ENCODE peak calls at places on chromosomes 13 and 19, in four cellular contexts. One of them, this sample, is unnamed.
A peak's percentile ranks its signal among the peaks of the same experiment; 100 is the strongest.

GRCh38 chr19:14147797-14148605 is 11.6 kb upstream of the ASF1B start:
- DNase-seq in NCI-H1105 treated with DMSO at 0.1 percent for 48 hours: peak; percentile 57
- DNase-seq in activated effector memory CD4-positive, alpha-beta T cell treated with anti-CD3 and anti-CD28 coated beads, Interleukin-2, amount 50 U/mL, for 16 hours: peak; percentile 82
- DNase-seq in HS-5: no peak
- DNase-seq in this sample: peak; percentile 50

GRCh38 chr19:10985502-10985901 is 24.7 kb downstream of the SMARCA4 start:
- DNase-seq in NCI-H1105 treated with DMSO at 0.1 percent for 48 hours: no peak
- DNase-seq in activated effector memory CD4-positive, alpha-beta T cell treated with anti-CD3 and anti-CD28 coated beads, Interleukin-2, amount 50 U/mL, for 16 hours: no peak
- DNase-seq in HS-5: no peak
- DNase-seq in this sample: no peak

GRCh38 chr13:27622102-27622820 is 569 bp downstream of the POLR1D start:
- DNase-seq in NCI-H1105 treated with DMSO at 0.1 percent for 48 hours: no peak
- DNase-seq in activated effector memory CD4-positive, alpha-beta T cell treated with anti-CD3 and anti-CD28 coated beads, Interleukin-2, amount 50 U/mL, for 16 hours: no peak
- DNase-seq in HS-5: no peak
- DNase-seq in this sample: no peak

GRCh38 chr19:47471733-47472457 is at the start of gene SLC8A2:
- DNase-seq in NCI-H1105 treated with DMSO at 0.1 percent for 48 hours: peak; percentile 73
- DNase-seq in activated effector memory CD4-positive, alpha-beta T cell treated with anti-CD3 and anti-CD28 coated beads, Interleukin-2, amount 50 U/mL, for 16 hours: peak; percentile 83
- DNase-seq in HS-5: no peak
- DNase-seq in this sample: peak; percentile 78

GRCh38 chr19:42175952-42176648 is 41.4 kb downstream of the DEDD2 start:
- DNase-seq in NCI-H1105 treated with DMSO at 0.1 percent for 48 hours: peak; percentile 53
- DNase-seq in activated effector memory CD4-positive, alpha-beta T cell treated with anti-CD3 and anti-CD28 coated beads, Interleukin-2, amount 50 U/mL, for 16 hours: no peak
- DNase-seq in HS-5: no peak
- DNase-seq in this sample: no peak

GRCh38 chr19:5188548-5189317 is 151.9 kb downstream of the PTPRS start:
- DNase-seq in NCI-H1105 treated with DMSO at 0.1 percent for 48 hours: no peak
- DNase-seq in activated effector memory CD4-positive, alpha-beta T cell treated with anti-CD3 and anti-CD28 coated beads, Interleukin-2, amount 50 U/mL, for 16 hours: no peak
- DNase-seq in HS-5: no peak
- DNase-seq in this sample: no peak

GRCh38 chr19:55656552-55656951 is 1.7 kb downstream of the U2AF2 start:
- DNase-seq in NCI-H1105 treated with DMSO at 0.1 percent for 48 hours: no peak
- DNase-seq in activated effector memory CD4-positive, alpha-beta T cell treated with anti-CD3 and anti-CD28 coated beads, Interleukin-2, amount 50 U/mL, for 16 hours: no peak
- DNase-seq in HS-5: no peak
- DNase-seq in this sample: no peak

GRCh38 chr19:38729653-38730469 is 14.4 kb downstream of the CAPN12 start:
- DNase-seq in NCI-H1105 treated with DMSO at 0.1 percent for 48 hours: peak; percentile 29
- DNase-seq in activated effector memory CD4-positive, alpha-beta T cell treated with anti-CD3 and anti-CD28 coated beads, Interleukin-2, amount 50 U/mL, for 16 hours: peak; percentile 92
- DNase-seq in HS-5: no peak
- DNase-seq in this sample: peak; percentile 20

GRCh38 chr13:81551036-81551435 is 1210.1 kb upstream of the SPRY2 start:
- DNase-seq in NCI-H1105 treated with DMSO at 0.1 percent for 48 hours: no peak
- DNase-seq in activated effector memory CD4-positive, alpha-beta T cell treated with anti-CD3 and anti-CD28 coated beads, Interleukin-2, amount 50 U/mL, for 16 hours: no peak
- DNase-seq in HS-5: no peak
- DNase-seq in this sample: no peak

GRCh38 chr19:35760711-35761349 is 2.9 kb downstream of the PROSER3 start:
- DNase-seq in NCI-H1105 treated with DMSO at 0.1 percent for 48 hours: no peak
- DNase-seq in activated effector memory CD4-positive, alpha-beta T cell treated with anti-CD3 and anti-CD28 coated beads, Interleukin-2, amount 50 U/mL, for 16 hours: no peak
- DNase-seq in HS-5: no peak
- DNase-seq in this sample: no peak

GRCh38 chr19:18879579-18880373 is 16.2 kb downstream of the CERS1 start:
- DNase-seq in NCI-H1105 treated with DMSO at 0.1 percent for 48 hours: no peak
- DNase-seq in activated effector memory CD4-positive, alpha-beta T cell treated with anti-CD3 and anti-CD28 coated beads, Interleukin-2, amount 50 U/mL, for 16 hours: no peak
- DNase-seq in HS-5: no peak
- DNase-seq in this sample: no peak

GRCh38 chr13:26376430-26376829 is 122.5 kb downstream of the CDK8 start:
- DNase-seq in NCI-H1105 treated with DMSO at 0.1 percent for 48 hours: no peak
- DNase-seq in activated effector memory CD4-positive, alpha-beta T cell treated with anti-CD3 and anti-CD28 coated beads, Interleukin-2, amount 50 U/mL, for 16 hours: no peak
- DNase-seq in HS-5: no peak
- DNase-seq in this sample: no peak

GRCh38 chr13:50713849-50714248 is 129.6 kb downstream of the DLEU7 start:
- DNase-seq in NCI-H1105 treated with DMSO at 0.1 percent for 48 hours: no peak
- DNase-seq in activated effector memory CD4-positive, alpha-beta T cell treated with anti-CD3 and anti-CD28 coated beads, Interleukin-2, amount 50 U/mL, for 16 hours: no peak
- DNase-seq in HS-5: peak; percentile 32
- DNase-seq in this sample: no peak

GRCh38 chr13:113400621-113401451 is 36.9 kb upstream of the GRTP1 start:
- DNase-seq in NCI-H1105 treated with DMSO at 0.1 percent for 48 hours: no peak
- DNase-seq in activated effector memory CD4-positive, alpha-beta T cell treated with anti-CD3 and anti-CD28 coated beads, Interleukin-2, amount 50 U/mL, for 16 hours: peak; percentile 45
- DNase-seq in HS-5: no peak
- DNase-seq in this sample: no peak

GRCh38 chr19:49362926-49363264 is 679 bp upstream of the TEAD2 start:
- DNase-seq in NCI-H1105 treated with DMSO at 0.1 percent for 48 hours: no peak
- DNase-seq in activated effector memory CD4-positive, alpha-beta T cell treated with anti-CD3 and anti-CD28 coated beads, Interleukin-2, amount 50 U/mL, for 16 hours: no peak
- DNase-seq in HS-5: no peak
- DNase-seq in this sample: no peak

GRCh38 chr19:12759686-12760085 is 8.1 kb downstream of the BEST2 start:
- DNase-seq in NCI-H1105 treated with DMSO at 0.1 percent for 48 hours: no peak
- DNase-seq in activated effector memory CD4-positive, alpha-beta T cell treated with anti-CD3 and anti-CD28 coated beads, Interleukin-2, amount 50 U/mL, for 16 hours: no peak
- DNase-seq in HS-5: no peak
- DNase-seq in this sample: no peak

GRCh38 chr13:65336916-65337315 is 1893.2 kb downstream of the PCDH9 start:
- DNase-seq in NCI-H1105 treated with DMSO at 0.1 percent for 48 hours: no peak
- DNase-seq in activated effector memory CD4-positive, alpha-beta T cell treated with anti-CD3 and anti-CD28 coated beads, Interleukin-2, amount 50 U/mL, for 16 hours: no peak
- DNase-seq in HS-5: no peak
- DNase-seq in this sample: peak; percentile 80

GRCh38 chr13:108955741-108956140 is 326.3 kb downstream of the MYO16 start:
- DNase-seq in NCI-H1105 treated with DMSO at 0.1 percent for 48 hours: no peak
- DNase-seq in activated effector memory CD4-positive, alpha-beta T cell treated with anti-CD3 and anti-CD28 coated beads, Interleukin-2, amount 50 U/mL, for 16 hours: no peak
- DNase-seq in HS-5: no peak
- DNase-seq in this sample: no peak

GRCh38 chr19:34662919-34663318 is 14.0 kb downstream of the SCGB2B2 start:
- DNase-seq in NCI-H1105 treated with DMSO at 0.1 percent for 48 hours: peak; percentile 25
- DNase-seq in activated effector memory CD4-positive, alpha-beta T cell treated with anti-CD3 and anti-CD28 coated beads, Interleukin-2, amount 50 U/mL, for 16 hours: peak; percentile 76
- DNase-seq in HS-5: no peak
- DNase-seq in this sample: peak; percentile 75

GRCh38 chr13:60260440-60260839 is 96.7 kb upstream of the DIAPH3 start:
- DNase-seq in NCI-H1105 treated with DMSO at 0.1 percent for 48 hours: no peak
- DNase-seq in activated effector memory CD4-positive, alpha-beta T cell treated with anti-CD3 and anti-CD28 coated beads, Interleukin-2, amount 50 U/mL, for 16 hours: no peak
- DNase-seq in HS-5: no peak
- DNase-seq in this sample: no peak

GRCh38 chr19:48815870-48816501 is 5.2 kb upstream of the BCAT2 start:
- DNase-seq in NCI-H1105 treated with DMSO at 0.1 percent for 48 hours: no peak
- DNase-seq in activated effector memory CD4-positive, alpha-beta T cell treated with anti-CD3 and anti-CD28 coated beads, Interleukin-2, amount 50 U/mL, for 16 hours: no peak
- DNase-seq in HS-5: no peak
- DNase-seq in this sample: peak; percentile 32

GRCh38 chr13:21620858-21621257 is 16.9 kb upstream of the MICU2 start:
- DNase-seq in NCI-H1105 treated with DMSO at 0.1 percent for 48 hours: no peak
- DNase-seq in activated effector memory CD4-positive, alpha-beta T cell treated with anti-CD3 and anti-CD28 coated beads, Interleukin-2, amount 50 U/mL, for 16 hours: no peak
- DNase-seq in HS-5: no peak
- DNase-seq in this sample: no peak

GRCh38 chr19:1622007-1622406 is 16.7 kb upstream of the UQCR11 start:
- DNase-seq in NCI-H1105 treated with DMSO at 0.1 percent for 48 hours: no peak
- DNase-seq in activated effector memory CD4-positive, alpha-beta T cell treated with anti-CD3 and anti-CD28 coated beads, Interleukin-2, amount 50 U/mL, for 16 hours: no peak
- DNase-seq in HS-5: no peak
- DNase-seq in this sample: no peak

GRCh38 chr19:7772752-7773291 is 9.8 kb downstream of the CLEC4M start:
- DNase-seq in NCI-H1105 treated with DMSO at 0.1 percent for 48 hours: no peak
- DNase-seq in activated effector memory CD4-positive, alpha-beta T cell treated with anti-CD3 and anti-CD28 coated beads, Interleukin-2, amount 50 U/mL, for 16 hours: no peak
- DNase-seq in HS-5: no peak
- DNase-seq in this sample: no peak

GRCh38 chr19:41449079-41449864 is 6.3 kb downstream of the ERICH4 start:
- DNase-seq in NCI-H1105 treated with DMSO at 0.1 percent for 48 hours: peak; percentile 63
- DNase-seq in activated effector memory CD4-positive, alpha-beta T cell treated with anti-CD3 and anti-CD28 coated beads, Interleukin-2, amount 50 U/mL, for 16 hours: peak; percentile 91
- DNase-seq in HS-5: no peak
- DNase-seq in this sample: peak; percentile 30

GRCh38 chr13:40207110-40207478 is 459.3 kb downstream of the FOXO1 start:
- DNase-seq in NCI-H1105 treated with DMSO at 0.1 percent for 48 hours: no peak
- DNase-seq in activated effector memory CD4-positive, alpha-beta T cell treated with anti-CD3 and anti-CD28 coated beads, Interleukin-2, amount 50 U/mL, for 16 hours: no peak
- DNase-seq in HS-5: no peak
- DNase-seq in this sample: no peak

GRCh38 chr19:1251233-1251502 is 2.8 kb downstream of the MIDN start:
- DNase-seq in NCI-H1105 treated with DMSO at 0.1 percent for 48 hours: no peak
- DNase-seq in activated effector memory CD4-positive, alpha-beta T cell treated with anti-CD3 and anti-CD28 coated beads, Interleukin-2, amount 50 U/mL, for 16 hours: no peak
- DNase-seq in HS-5: no peak
- DNase-seq in this sample: peak; percentile 43

GRCh38 chr19:49017666-49018351 is 918 bp upstream of the LHB start:
- DNase-seq in NCI-H1105 treated with DMSO at 0.1 percent for 48 hours: peak; percentile 51
- DNase-seq in activated effector memory CD4-positive, alpha-beta T cell treated with anti-CD3 and anti-CD28 coated beads, Interleukin-2, amount 50 U/mL, for 16 hours: peak; percentile 88
- DNase-seq in HS-5: no peak
- DNase-seq in this sample: peak; percentile 35

GRCh38 chr19:19568802-19569756 is 31.0 kb downstream of the CILP2 start:
- DNase-seq in NCI-H1105 treated with DMSO at 0.1 percent for 48 hours: no peak
- DNase-seq in activated effector memory CD4-positive, alpha-beta T cell treated with anti-CD3 and anti-CD28 coated beads, Interleukin-2, amount 50 U/mL, for 16 hours: no peak
- DNase-seq in HS-5: peak; percentile 24
- DNase-seq in this sample: no peak

GRCh38 chr13:36907801-36908200 is 12.2 kb downstream of the SMAD9 start:
- DNase-seq in NCI-H1105 treated with DMSO at 0.1 percent for 48 hours: peak; percentile 35
- DNase-seq in activated effector memory CD4-positive, alpha-beta T cell treated with anti-CD3 and anti-CD28 coated beads, Interleukin-2, amount 50 U/mL, for 16 hours: no peak
- DNase-seq in HS-5: no peak
- DNase-seq in this sample: no peak

GRCh38 chr13:109331898-109332297 is 454.5 kb downstream of the IRS2 start:
- DNase-seq in NCI-H1105 treated with DMSO at 0.1 percent for 48 hours: peak; percentile 98
- DNase-seq in activated effector memory CD4-positive, alpha-beta T cell treated with anti-CD3 and anti-CD28 coated beads, Interleukin-2, amount 50 U/mL, for 16 hours: no peak
- DNase-seq in HS-5: no peak
- DNase-seq in this sample: peak; percentile 75

GRCh38 chr13:42064966-42065365 is 16.5 kb downstream of the DGKH start:
- DNase-seq in NCI-H1105 treated with DMSO at 0.1 percent for 48 hours: no peak
- DNase-seq in activated effector memory CD4-positive, alpha-beta T cell treated with anti-CD3 and anti-CD28 coated beads, Interleukin-2, amount 50 U/mL, for 16 hours: no peak
- DNase-seq in HS-5: no peak
- DNase-seq in this sample: no peak

This sample was measured in COR-L47.